ENCODE peak calls at places on chromosomes 3 and 15, in four cellular contexts. J is choroid plexus epithelial cell, W is breast epithelium, A is fibroblast of the aortic adventitia. M is an unnamed sample.

GRCh38 chr15:71997691-71998090 is 120.3 kb downstream of the MYO9A start:
- DNase-seq in J (no peak), W (no peak), A (peak), M (peak)

GRCh38 chr3:173529062-173529711 is 131.6 kb downstream of the NLGN1 start:
- DNase-seq in J (peak), W (no peak), A (no peak), M (no peak)

GRCh38 chr3:136305879-136306278 is 55.7 kb downstream of the PCCB start:
- DNase-seq in J (no peak), W (no peak), A (peak), M (peak)

GRCh38 chr15:58040117-58040516 is 25.4 kb downstream of the ALDH1A2 start:
- DNase-seq in J (no peak), W (no peak), A (no peak), M (no peak)

GRCh38 chr3:146342971-146343370 is 92.1 kb upstream of the PLSCR4 start:
- DNase-seq in J (peak), W (no peak), A (peak), M (peak)

GRCh38 chr3:21020681-21021080 is 730.3 kb downstream of the ZNF385D start:
- DNase-seq in J (no peak), W (no peak), A (no peak), M (no peak)

GRCh38 chr3:189927975-189928895 is 192.5 kb downstream of the P3H2 start:
- DNase-seq in J (no peak), W (peak), A (peak), M (no peak)

GRCh38 chr15:81304226-81304625 is 19.7 kb downstream of the STARD5 start:
- DNase-seq in J (peak), W (no peak), A (peak), M (peak)

GRCh38 chr3:197226179-197226578 is 72.2 kb downstream of the DLG1 start:
- DNase-seq in J (peak), W (no peak), A (no peak), M (no peak)

GRCh38 chr3:112101946-112102345 is 15.8 kb downstream of the C3orf52 start:
- DNase-seq in J (peak), W (no peak), A (peak), M (peak)

GRCh38 chr3:27451261-27451660 is 32.9 kb downstream of the SLC4A7 start:
- DNase-seq in J (no peak), W (no peak), A (no peak), M (peak)

DNA sequence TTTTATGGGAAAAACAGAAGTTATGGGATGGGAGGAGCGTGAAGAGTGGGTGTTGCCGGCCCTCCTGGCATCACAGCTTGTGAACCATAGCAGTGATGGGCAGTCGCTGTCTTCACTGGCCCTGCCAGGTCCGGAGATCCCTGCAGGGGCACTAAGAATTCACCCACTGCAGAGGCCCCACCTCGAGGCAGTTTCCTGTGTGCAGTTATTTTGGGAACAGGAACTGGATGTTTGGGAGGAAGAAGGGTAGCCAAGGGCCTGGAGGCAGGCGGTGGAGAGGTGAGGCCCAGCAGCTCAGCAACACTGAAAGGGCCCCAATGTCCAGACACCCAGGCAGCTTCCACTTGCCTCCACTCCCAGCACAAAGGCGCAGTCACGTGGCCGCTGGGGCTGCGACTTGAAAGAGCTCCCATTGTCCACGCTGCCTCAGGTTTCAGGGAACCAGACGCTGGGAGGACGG is 255.6 kb downstream of the ZNF621 start:
- DNase-seq in J (peak), W (peak), A (no peak), M (no peak)
- H3K4me3 ChIP-seq in J (no peak), W (peak), A (no peak), M (no peak)

GRCh38 chr3:30631237-30631961 is 25.0 kb downstream of the TGFBR2 start:
- DNase-seq in J (peak), W (no peak), A (no peak), M (no peak)
- TF ChIP-seq CTCF in J (no peak), W (no peak), A (no peak), M (no peak)

DNA sequence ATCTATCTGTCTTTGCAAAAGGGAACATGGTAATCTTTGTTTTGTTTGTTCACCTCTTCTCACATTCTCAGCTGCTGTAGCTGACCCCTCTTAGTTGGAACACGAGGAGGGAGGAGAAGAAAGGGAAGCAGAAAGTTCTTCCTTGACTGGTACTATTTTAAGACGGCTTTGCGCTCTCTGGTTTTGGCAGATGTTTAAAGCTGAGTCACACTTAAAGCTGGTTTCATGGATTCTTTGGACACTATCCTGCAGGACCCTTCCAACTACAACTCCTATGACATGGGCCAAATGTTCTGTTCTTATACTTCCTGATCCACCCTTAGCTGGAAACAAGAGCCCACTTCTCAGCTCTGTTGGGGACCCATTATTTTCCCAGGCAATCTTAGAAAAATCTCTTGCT is 40.6 kb upstream of the FXR1 start:
- DNase-seq in J (peak), W (no peak), A (peak), M (peak)
- H3K4me3 ChIP-seq in J (no peak), W (no peak), A (no peak), M (no peak)

GRCh38 chr3:143888846-143889245 is 40.6 kb upstream of the SLC9A9 start:
- DNase-seq in J (no peak), W (no peak), A (no peak), M (no peak)

GRCh38 chr3:143883151-143883550 is 34.9 kb upstream of the SLC9A9 start:
- DNase-seq in J (no peak), W (no peak), A (no peak), M (no peak)

GRCh38 chr3:143881102-143881501 is 32.8 kb upstream of the SLC9A9 start:
- DNase-seq in J (no peak), W (no peak), A (no peak), M (no peak)

DNA sequence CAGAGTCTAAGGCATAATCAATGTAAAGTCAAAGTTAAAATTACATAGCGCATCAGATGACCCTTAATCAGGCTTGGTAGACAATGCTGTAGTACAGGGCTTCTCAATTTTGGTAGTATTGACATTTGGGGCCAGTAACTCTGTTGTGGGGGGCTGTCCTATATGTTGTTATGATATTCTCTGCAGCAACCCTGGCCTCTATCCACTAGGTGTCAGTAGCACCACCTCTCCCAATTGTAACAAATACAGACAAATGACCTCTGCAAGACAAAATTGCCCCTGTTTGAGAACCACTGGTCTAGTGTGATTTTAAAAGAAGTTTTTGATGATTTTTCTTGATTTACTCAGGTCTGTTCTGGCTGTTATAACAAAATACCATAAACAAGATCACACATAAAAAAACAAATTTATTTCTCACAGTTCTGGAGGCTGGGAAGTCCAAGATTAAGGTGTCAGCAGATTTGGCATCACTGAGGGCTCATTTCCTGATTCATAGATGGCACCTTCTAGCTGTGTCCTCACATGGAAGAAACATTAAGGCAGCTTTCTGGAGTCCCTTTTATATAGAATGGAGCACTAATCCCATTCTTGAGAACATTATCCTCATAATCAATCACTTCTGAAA is 37.6 kb upstream of the SLC9A9 start:
- DNase-seq in J (peak), W (no peak), A (peak), M (peak)
- TF ChIP-seq CTCF in J (peak), W (peak), A (peak), M (peak)

GRCh38 chr3:131796558-131796957 is 238.3 kb downstream of the CPNE4 start:
- DNase-seq in J (no peak), W (no peak), A (no peak), M (no peak)
- H3K4me3 ChIP-seq in J (no peak), W (no peak), A (no peak), M (no peak)

GRCh38 chr15:64334530-64334929 is 21.4 kb downstream of the CSNK1G1 start:
- DNase-seq in J (no peak), W (no peak), A (no peak), M (no peak)
- TF ChIP-seq CTCF in J (no peak), W (no peak), A (no peak), M (no peak)